ENCODE peak calls at places on chromosome 16, in seven cellular contexts. One of them, this sample, is unnamed.

GRCh38 chr16:58272855-58273254 is 22.0 kb downstream of the PRSS54 start:
- DNase-seq in NB4: no peak
- DNase-seq in neural crest cell: no peak
- DNase-seq in adrenal gland: no peak
- DNase-seq in A549: no peak
- DNase-seq in cardiac fibroblast: no peak
- DNase-seq in heart right ventricle: no peak
- DNase-seq in this sample: no peak

GRCh38 chr16:75754126-75754525 is 27.8 kb upstream of the CPHXL start:
- DNase-seq in A549: no peak
- DNase-seq in heart right ventricle: no peak
- DNase-seq in NB4: no peak
- DNase-seq in cardiac fibroblast: peak; percentile 32
- DNase-seq in neural crest cell: no peak
- DNase-seq in adrenal gland: no peak
- DNase-seq in this sample: no peak

GRCh38 chr16:87956169-87956770 is 5.0 kb downstream of the BANP start:
- DNase-seq in heart right ventricle: no peak
- DNase-seq in cardiac fibroblast: peak; percentile 59
- DNase-seq in A549: no peak
- DNase-seq in neural crest cell: peak; percentile 25
- DNase-seq in NB4: peak; percentile 80
- DNase-seq in adrenal gland: peak; percentile 38
- DNase-seq in this sample: no peak

GRCh38 chr16:73166394-73166971 is 118.6 kb upstream of the ZFHX3 start:
- DNase-seq in NB4: peak; percentile 43
- DNase-seq in adrenal gland: no peak
- DNase-seq in A549: no peak
- DNase-seq in heart right ventricle: no peak
- DNase-seq in neural crest cell: no peak
- DNase-seq in cardiac fibroblast: peak; percentile 49
- DNase-seq in this sample: no peak

GRCh38 chr16:70553175-70553574 is 29.6 kb downstream of the SF3B3 start:
- DNase-seq in cardiac fibroblast: peak; percentile 26
- DNase-seq in neural crest cell: no peak
- DNase-seq in NB4: no peak
- DNase-seq in heart right ventricle: no peak
- DNase-seq in A549: no peak
- DNase-seq in adrenal gland: no peak
- DNase-seq in this sample: no peak

GRCh38 chr16:54501797-54502196 is 215.2 kb upstream of the IRX3 start:
- DNase-seq in adrenal gland: no peak
- DNase-seq in neural crest cell: no peak
- DNase-seq in NB4: no peak
- DNase-seq in cardiac fibroblast: no peak
- DNase-seq in heart right ventricle: no peak
- DNase-seq in A549: no peak
- DNase-seq in this sample: no peak

GRCh38 chr16:977096-977701 is 4.4 kb upstream of the SOX8 start:
- DNase-seq in cardiac fibroblast: no peak
- DNase-seq in neural crest cell: no peak
- DNase-seq in A549: no peak
- DNase-seq in adrenal gland: peak; percentile 97
- DNase-seq in heart right ventricle: no peak
- DNase-seq in NB4: no peak
- DNase-seq in this sample: no peak

GRCh38 chr16:9340402-9341095 is 249.1 kb downstream of the HAPSTR1 start:
- DNase-seq in neural crest cell: no peak
- DNase-seq in heart right ventricle: no peak
- DNase-seq in NB4: no peak
- DNase-seq in cardiac fibroblast: no peak
- DNase-seq in A549: no peak
- DNase-seq in adrenal gland: no peak
- DNase-seq in this sample: no peak

GRCh38 chr16:88456356-88457292 is 3.5 kb downstream of the ZFPM1 start:
- DNase-seq in NB4: no peak
- DNase-seq in adrenal gland: no peak
- DNase-seq in heart right ventricle: no peak
- DNase-seq in neural crest cell: no peak
- DNase-seq in A549: no peak
- DNase-seq in cardiac fibroblast: no peak
- DNase-seq in this sample: no peak

GRCh38 chr16:88907768-88908167 is 41.3 kb upstream of the PABPN1L start:
- DNase-seq in neural crest cell: no peak
- DNase-seq in A549: no peak
- DNase-seq in heart right ventricle: no peak
- DNase-seq in adrenal gland: no peak
- DNase-seq in NB4: no peak
- DNase-seq in cardiac fibroblast: no peak
- DNase-seq in this sample: no peak

GRCh38 chr16:73176577-73177013 is 128.7 kb upstream of the ZFHX3 start:
- DNase-seq in neural crest cell: no peak
- DNase-seq in NB4: no peak
- DNase-seq in adrenal gland: no peak
- DNase-seq in cardiac fibroblast: peak; percentile 91
- DNase-seq in heart right ventricle: no peak
- DNase-seq in A549: peak; percentile 48
- DNase-seq in this sample: no peak

GRCh38 chr16:54454616-54455015 is 168.0 kb upstream of the IRX3 start:
- DNase-seq in neural crest cell: no peak
- DNase-seq in heart right ventricle: no peak
- DNase-seq in NB4: peak; percentile 48
- DNase-seq in cardiac fibroblast: no peak
- DNase-seq in A549: no peak
- DNase-seq in adrenal gland: no peak
- DNase-seq in this sample: no peak

GRCh38 chr16:69889295-69889964 is 61.7 kb upstream of the CLEC18A start:
- DNase-seq in adrenal gland: no peak
- DNase-seq in NB4: no peak
- DNase-seq in cardiac fibroblast: no peak
- DNase-seq in heart right ventricle: no peak
- DNase-seq in neural crest cell: no peak
- DNase-seq in A549: no peak
- DNase-seq in this sample: no peak

GRCh38 chr16:48498761-48499600 is 111.0 kb downstream of the N4BP1 start:
- DNase-seq in heart right ventricle: no peak
- DNase-seq in cardiac fibroblast: peak; percentile 96
- DNase-seq in NB4: peak; percentile 65
- DNase-seq in adrenal gland: peak; percentile 77
- DNase-seq in neural crest cell: no peak
- DNase-seq in A549: no peak
- DNase-seq in this sample: no peak

GRCh38 chr16:88532434-88533241 is 37.6 kb upstream of the ZC3H18 start:
- DNase-seq in A549: no peak
- DNase-seq in cardiac fibroblast: no peak
- DNase-seq in NB4: peak; percentile 44
- DNase-seq in adrenal gland: no peak
- DNase-seq in neural crest cell: no peak
- DNase-seq in heart right ventricle: peak; percentile 18
- DNase-seq in this sample: no peak

GRCh38 chr16:3256146-3256875 is at the start of gene MEFV:
- DNase-seq in NB4: peak; percentile 39
- DNase-seq in heart right ventricle: no peak
- DNase-seq in neural crest cell: no peak
- DNase-seq in cardiac fibroblast: peak; percentile 38
- DNase-seq in A549: no peak
- DNase-seq in adrenal gland: peak; percentile 33
- DNase-seq in this sample: no peak

GRCh38 chr16:81632392-81633146 is 146.5 kb upstream of the PLCG2 start:
- DNase-seq in NB4: peak; percentile 98
- DNase-seq in cardiac fibroblast: peak; percentile 28
- DNase-seq in neural crest cell: no peak
- DNase-seq in adrenal gland: peak; percentile 92
- DNase-seq in A549: peak; percentile 60
- DNase-seq in heart right ventricle: no peak
- DNase-seq in this sample: no peak

GRCh38 chr16:58678716-58679115 is 5.9 kb downstream of the SLC38A7 start:
- DNase-seq in NB4: no peak
- DNase-seq in neural crest cell: no peak
- DNase-seq in adrenal gland: peak; percentile 81
- DNase-seq in cardiac fibroblast: peak; percentile 57
- DNase-seq in heart right ventricle: peak; percentile 46
- DNase-seq in A549: no peak
- DNase-seq in this sample: no peak

GRCh38 chr16:56874800-56875199 is 9.8 kb downstream of the SLC12A3 start:
- DNase-seq in neural crest cell: no peak
- DNase-seq in heart right ventricle: no peak
- DNase-seq in cardiac fibroblast: peak; percentile 40
- DNase-seq in NB4: no peak
- DNase-seq in A549: no peak
- DNase-seq in adrenal gland: no peak
- DNase-seq in this sample: no peak

GRCh38 chr16:11841026-11841425 is 10.3 kb downstream of the RSL1D1 start:
- DNase-seq in adrenal gland: no peak
- DNase-seq in NB4: no peak
- DNase-seq in heart right ventricle: no peak
- DNase-seq in A549: no peak
- DNase-seq in neural crest cell: no peak
- DNase-seq in cardiac fibroblast: no peak
- DNase-seq in this sample: no peak

GRCh38 chr16:49089039-49089438 is 192.6 kb downstream of the CBLN1 start:
- DNase-seq in cardiac fibroblast: no peak
- DNase-seq in adrenal gland: no peak
- DNase-seq in neural crest cell: no peak
- DNase-seq in heart right ventricle: no peak
- DNase-seq in NB4: no peak
- DNase-seq in A549: no peak
- DNase-seq in this sample: no peak

GRCh38 chr16:66486773-66487579 is 59.9 kb downstream of the BEAN1 start:
- DNase-seq in adrenal gland: peak; percentile 28
- DNase-seq in cardiac fibroblast: peak; percentile 95
- DNase-seq in A549: no peak
- DNase-seq in neural crest cell: no peak
- DNase-seq in NB4: no peak
- DNase-seq in heart right ventricle: no peak
- DNase-seq in this sample: no peak
- TF ChIP-seq CTCF in adrenal gland: no peak
- TF ChIP-seq CTCF in cardiac fibroblast: no peak
- TF ChIP-seq CTCF in A549: no peak
- TF ChIP-seq CTCF in neural crest cell: no peak
- TF ChIP-seq CTCF in NB4: no peak
- TF ChIP-seq CTCF in heart right ventricle: no peak
- TF ChIP-seq CTCF in this sample: no peak

GRCh38 chr16:20002936-20003335 is 70.8 kb downstream of the GPR139 start:
- DNase-seq in cardiac fibroblast: no peak
- DNase-seq in adrenal gland: no peak
- DNase-seq in neural crest cell: no peak
- DNase-seq in NB4: no peak
- DNase-seq in A549: no peak
- DNase-seq in heart right ventricle: no peak
- DNase-seq in this sample: no peak

GRCh38 chr16:20001856-20002707 is 71.6 kb downstream of the GPR139 start:
- DNase-seq in cardiac fibroblast: no peak
- DNase-seq in neural crest cell: no peak
- DNase-seq in adrenal gland: no peak
- DNase-seq in NB4: no peak
- DNase-seq in A549: no peak
- DNase-seq in heart right ventricle: no peak
- DNase-seq in this sample: no peak

DNA sequence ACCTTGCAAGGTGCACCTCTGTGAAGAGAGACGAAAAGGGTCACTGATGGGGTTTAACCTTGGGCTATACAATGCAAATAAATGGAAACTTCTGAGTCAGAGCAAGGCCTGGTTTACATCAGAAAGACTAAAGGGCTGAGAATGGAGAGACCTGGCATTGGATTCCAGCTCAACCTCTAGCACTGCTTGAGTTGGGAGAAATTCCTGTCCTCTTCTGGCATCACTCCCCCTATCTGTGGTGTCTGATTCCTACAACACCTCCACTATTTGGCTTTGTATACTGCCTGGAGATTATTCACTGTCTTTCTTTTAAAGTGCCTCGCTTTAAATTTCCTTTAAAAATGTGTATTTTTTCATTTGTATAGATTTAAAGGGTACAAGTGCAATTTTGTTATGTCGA is 68.8 kb downstream of the GPR139 start:
- DNase-seq in neural crest cell: no peak
- DNase-seq in NB4: no peak
- DNase-seq in adrenal gland: no peak
- DNase-seq in cardiac fibroblast: no peak
- DNase-seq in A549: no peak
- DNase-seq in heart right ventricle: no peak
- DNase-seq in this sample: no peak
- TF ChIP-seq CTCF in neural crest cell: peak; percentile 25
- TF ChIP-seq CTCF in NB4: peak; percentile 27
- TF ChIP-seq CTCF in adrenal gland: no peak
- TF ChIP-seq CTCF in cardiac fibroblast: no peak
- TF ChIP-seq CTCF in A549: no peak
- TF ChIP-seq CTCF in heart right ventricle: no peak
- TF ChIP-seq CTCF in this sample: no peak

DNA sequence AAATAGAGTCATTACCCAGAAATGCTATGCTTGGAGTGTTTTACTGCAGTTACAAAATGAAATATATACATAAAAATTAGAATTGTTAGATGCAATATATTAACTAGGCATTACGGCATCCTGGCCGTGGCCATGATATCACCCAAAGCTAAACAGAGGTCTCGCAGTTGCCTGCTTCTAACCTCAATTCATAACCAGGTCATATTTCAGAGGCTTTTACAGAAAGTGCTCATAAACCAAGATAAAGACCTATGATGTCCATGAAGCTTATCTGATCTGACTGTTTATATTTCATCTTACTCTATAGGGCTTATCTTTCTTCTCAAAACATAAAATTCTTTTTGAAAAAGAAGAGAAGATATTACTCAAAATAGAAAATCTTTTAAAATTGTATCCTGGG is 664.5 kb upstream of the SALL1 start:
- DNase-seq in adrenal gland: no peak
- DNase-seq in A549: no peak
- DNase-seq in NB4: no peak
- DNase-seq in neural crest cell: no peak
- DNase-seq in cardiac fibroblast: no peak
- DNase-seq in heart right ventricle: no peak
- DNase-seq in this sample: no peak
- TF ChIP-seq CTCF in adrenal gland: no peak
- TF ChIP-seq CTCF in A549: no peak
- TF ChIP-seq CTCF in NB4: no peak
- TF ChIP-seq CTCF in neural crest cell: no peak
- TF ChIP-seq CTCF in cardiac fibroblast: no peak
- TF ChIP-seq CTCF in heart right ventricle: no peak
- TF ChIP-seq CTCF in this sample: no peak

DNA sequence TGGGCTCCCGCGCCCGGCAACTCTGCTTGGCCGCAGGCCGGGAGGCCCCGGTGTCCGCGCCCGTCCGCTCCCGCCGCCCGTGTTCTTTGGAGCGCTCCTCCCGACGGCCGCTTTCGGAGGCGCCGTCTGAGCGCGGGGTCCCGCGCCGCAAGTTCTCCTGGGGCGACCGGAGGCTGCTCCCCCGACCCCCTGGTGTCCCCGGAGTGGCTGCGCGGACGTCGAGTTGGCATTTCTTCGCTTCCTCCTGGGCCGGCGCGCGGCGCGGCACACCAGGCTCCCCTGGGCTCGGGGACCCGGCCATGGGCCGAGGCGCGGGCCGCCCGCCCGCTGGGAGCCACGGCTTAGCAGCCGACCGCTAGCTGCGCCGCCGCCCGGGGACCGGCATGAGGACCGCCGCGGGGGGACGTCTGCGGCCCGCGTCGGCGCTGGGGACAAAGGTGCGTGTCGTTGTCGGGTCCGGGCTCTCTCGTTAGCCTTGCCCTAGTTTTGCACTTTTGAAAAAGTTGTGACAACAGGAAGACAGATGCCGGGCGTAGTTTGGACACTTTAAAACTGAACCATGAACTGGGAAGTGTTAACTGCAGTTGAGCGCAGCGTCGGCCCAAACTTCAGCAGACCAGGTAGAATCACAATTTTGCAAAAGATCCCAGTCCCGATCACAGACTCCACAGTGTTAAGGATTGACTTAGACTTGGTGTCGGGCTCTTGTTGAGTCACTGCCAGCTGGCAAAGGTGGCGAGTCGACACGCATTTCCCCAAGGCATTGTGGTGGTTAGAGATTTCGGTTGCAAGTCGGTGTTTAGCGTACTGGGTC is 700 bp downstream of the UBN1 start:
- DNase-seq in A549: peak; percentile 41
- DNase-seq in NB4: peak; percentile 81
- DNase-seq in heart right ventricle: peak; percentile 61
- DNase-seq in adrenal gland: peak; percentile 78
- DNase-seq in cardiac fibroblast: peak; percentile 73
- DNase-seq in neural crest cell: peak; percentile 19
- DNase-seq in this sample: peak; percentile 33
- TF ChIP-seq CTCF in A549: no peak
- TF ChIP-seq CTCF in NB4: no peak
- TF ChIP-seq CTCF in heart right ventricle: no peak
- TF ChIP-seq CTCF in adrenal gland: no peak
- TF ChIP-seq CTCF in cardiac fibroblast: no peak
- TF ChIP-seq CTCF in neural crest cell: no peak
- TF ChIP-seq CTCF in this sample: no peak